ENCODE peak calls at places on chromosomes 2 and 18, in five cellular contexts. T, Z, B, J and N are unnamed samples.

GRCh38 chr2:25548587-25548986 is 124.8 kb downstream of the DTNB start:
- DNase-seq in T (no peak), Z (no peak), B (no peak), J (no peak), N (no peak)

GRCh38 chr2:26068602-26069298 is 34.9 kb downstream of the RAB10 start:
- DNase-seq in T (no peak), Z (peak; percentile 91), B (no peak), J (no peak), N (no peak)

GRCh38 chr2:232901711-232902578 is 31.9 kb downstream of the SNORC start:
- DNase-seq in T (no peak), Z (peak; percentile 87), B (no peak), J (no peak), N (no peak)

GRCh38 chr18:31294199-31294747 is 23.7 kb upstream of the DSG1 start:
- DNase-seq in T (no peak), Z (no peak), B (no peak), J (no peak), N (no peak)

GRCh38 chr2:232541195-232541960 is 1.9 kb downstream of the CHRNG start:
- DNase-seq in T (no peak), Z (no peak), B (peak; percentile 52), J (no peak), N (no peak)

GRCh38 chr2:25294573-25295462 is 46.9 kb downstream of the DNMT3A start:
- DNase-seq in T (peak; percentile 93), Z (no peak), B (peak; percentile 89), J (peak; percentile 94), N (peak; percentile 83)

GRCh38 chr2:116094196-116094595 is 1651.8 kb downstream of the DPP10 start:
- DNase-seq in T (no peak), Z (no peak), B (no peak), J (no peak), N (no peak)

GRCh38 chr2:213545481-213545880 is 261.2 kb downstream of the SPAG16 start:
- DNase-seq in T (no peak), Z (no peak), B (no peak), J (no peak), N (no peak)

GRCh38 chr2:106575955-106576354 is 88.8 kb downstream of the CD8B2 start:
- DNase-seq in T (peak; percentile 63), Z (peak; percentile 65), B (no peak), J (peak; percentile 83), N (peak; percentile 41)

GRCh38 chr2:98897746-98898145 is 38.3 kb downstream of the CRACDL start:
- DNase-seq in T (no peak), Z (no peak), B (peak; percentile 16), J (no peak), N (no peak)

GRCh38 chr2:27771202-27771547 is 344 bp upstream of the MRPL33 start:
- DNase-seq in T (no peak), Z (no peak), B (no peak), J (no peak), N (no peak)

GRCh38 chr2:40105593-40105992 is 326.5 kb upstream of the THUMPD2 start:
- DNase-seq in T (no peak), Z (peak; percentile 88), B (no peak), J (no peak), N (no peak)

GRCh38 chr2:237156131-237156856 is 70.6 kb downstream of the COPS8 start:
- DNase-seq in T (peak; percentile 83), Z (peak; percentile 92), B (no peak), J (peak; percentile 88), N (peak; percentile 66)

GRCh38 chr2:239316562-239317465 is 84.0 kb downstream of the HDAC4 start:
- DNase-seq in T (peak; percentile 75), Z (peak; percentile 52), B (no peak), J (peak; percentile 92), N (peak; percentile 80)

GRCh38 chr18:48314694-48315093 is 94.5 kb downstream of the ZBTB7C start:
- DNase-seq in T (no peak), Z (no peak), B (no peak), J (no peak), N (no peak)
- H3K4me3 ChIP-seq in T (no peak overlapping the region), Z (no peak overlapping the region), B (no peak overlapping the region), J (no peak overlapping the region), N (no peak overlapping the region)

DNA sequence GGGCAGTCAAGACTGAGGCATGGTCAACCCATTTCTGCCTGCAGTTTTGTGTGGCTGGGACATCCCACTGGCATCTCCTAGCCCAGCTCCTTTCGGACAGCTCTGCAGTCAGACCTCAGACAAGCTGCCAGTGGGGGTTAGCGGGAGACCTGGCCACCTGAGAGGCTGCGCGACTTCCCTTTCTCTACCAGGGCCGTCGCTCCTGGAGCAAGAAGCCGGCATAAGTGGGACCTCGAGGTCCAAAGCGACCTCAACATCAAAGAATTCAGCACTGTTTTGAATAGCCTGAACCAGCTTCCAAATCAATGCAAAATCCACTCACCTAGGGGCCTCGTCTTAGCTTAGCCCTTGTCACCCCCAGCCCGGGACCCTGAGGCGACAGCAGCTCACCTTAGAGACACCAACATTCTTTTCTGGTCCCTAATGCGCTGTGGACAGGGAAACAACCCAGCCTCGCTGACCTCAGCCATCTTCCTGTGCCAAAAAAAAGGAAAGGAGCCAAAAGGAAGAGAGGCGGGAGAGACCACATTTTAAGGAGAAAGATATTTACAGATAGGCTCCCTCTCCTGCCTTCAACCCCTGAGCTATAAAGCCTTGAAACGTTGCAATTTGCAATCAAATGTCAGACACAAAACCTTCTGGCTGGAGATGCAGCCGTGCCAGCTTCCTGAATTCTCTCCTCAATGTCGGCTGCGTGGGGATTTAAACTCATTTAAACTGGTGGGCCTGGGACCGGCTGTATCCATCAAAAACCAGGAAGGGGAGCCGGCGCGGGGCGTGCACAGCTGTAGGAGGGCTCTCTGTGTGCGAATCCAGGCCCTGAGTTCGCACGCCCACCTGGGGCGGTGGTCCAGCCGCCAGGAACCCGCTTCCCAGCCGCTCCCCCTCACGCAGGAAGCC is 81.1 kb downstream of the GFPT1 start:
- DNase-seq in T (peak; percentile 77), Z (no peak), B (peak; percentile 66), J (peak; percentile 79), N (peak; percentile 45)
- H3K4me3 ChIP-seq in T (peak overlapping the region; percentile 49), Z (peak overlapping the region; percentile 66), B (peak overlapping the region; percentile 62), J (peak overlapping the region; percentile 60), N (peak overlapping the region; percentile 70)

DNA sequence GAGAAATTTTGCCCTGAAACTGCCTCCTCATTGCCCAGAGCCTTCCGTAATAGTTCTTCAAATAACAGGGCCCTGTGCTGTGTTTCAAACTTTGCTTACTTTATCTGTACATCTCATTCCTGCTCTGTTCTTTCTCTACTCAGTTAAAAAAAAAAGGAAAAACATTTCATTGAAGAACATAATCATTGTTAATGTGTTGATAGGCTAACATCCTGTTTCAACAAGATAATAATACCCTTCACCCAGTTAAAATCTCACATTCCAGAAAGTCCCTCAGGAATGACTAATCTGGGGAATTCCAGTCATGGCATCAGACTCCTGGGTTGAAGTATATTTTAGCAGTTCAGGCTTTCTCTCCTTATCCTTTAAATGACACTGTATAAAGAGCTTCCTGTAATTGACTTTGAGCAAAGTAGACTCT is 45.6 kb upstream of the ITGAV start:
- DNase-seq in T (no peak), Z (peak; percentile 92), B (no peak), J (no peak), N (no peak)
- H3K4me3 ChIP-seq in T (no peak overlapping the region), Z (peak overlapping the region; percentile 22), B (no peak overlapping the region), J (no peak overlapping the region), N (no peak overlapping the region)

DNA sequence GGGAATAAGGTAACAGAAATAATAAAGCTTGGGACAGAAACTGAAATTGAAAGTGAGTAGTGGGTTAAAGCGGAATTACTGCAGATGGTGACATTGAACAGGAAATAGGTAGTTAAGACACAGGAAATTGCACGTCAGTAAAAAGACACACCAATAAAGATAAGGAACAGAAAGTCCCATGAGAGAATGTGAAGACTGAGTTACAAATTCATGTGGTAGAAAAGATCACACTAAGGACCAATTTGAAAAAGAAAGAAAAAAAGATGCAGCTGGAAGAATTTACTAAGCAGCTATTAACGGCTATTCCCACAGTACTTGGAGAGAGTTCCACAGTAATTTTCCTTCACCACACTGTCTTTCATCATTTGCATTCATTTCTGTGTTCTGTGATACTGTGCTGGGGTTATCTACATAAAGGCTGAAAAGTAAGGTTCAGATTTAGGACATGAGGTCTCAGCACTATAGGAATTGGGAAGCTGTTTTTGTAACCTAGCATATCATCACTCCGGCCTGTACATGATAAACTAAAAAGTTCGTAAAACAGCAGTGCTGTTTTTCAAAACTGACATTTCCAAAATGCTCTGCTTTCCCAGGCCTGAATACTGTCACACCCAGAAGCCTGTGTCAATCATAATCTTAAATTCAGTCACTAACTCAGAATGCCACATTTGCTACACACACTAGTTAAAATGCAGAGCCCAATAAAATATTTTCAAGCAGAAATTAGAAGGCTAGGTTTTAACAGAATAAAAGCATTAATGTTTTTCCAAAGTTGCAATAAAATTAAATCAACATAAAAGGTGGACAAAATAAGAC is 42.9 kb downstream of the SRBD1 start:
- DNase-seq in T (no peak), Z (peak; percentile 36), B (no peak), J (no peak), N (no peak)
- H3K4me3 ChIP-seq in T (no peak overlapping the region), Z (no peak overlapping the region), B (peak overlapping the region; percentile 32), J (peak overlapping the region; percentile 9), N (peak overlapping the region; percentile 21)

GRCh38 chr2:108982259-108982679 is 6.8 kb downstream of the EDAR start:
- DNase-seq in T (no peak), Z (no peak), B (no peak), J (no peak), N (no peak)

GRCh38 chr2:108981846-108982245 is 7.2 kb downstream of the EDAR start:
- DNase-seq in T (no peak), Z (no peak), B (no peak), J (no peak), N (no peak)

GRCh38 chr2:108983610-108984009 is 5.4 kb downstream of the EDAR start:
- DNase-seq in T (no peak), Z (no peak), B (no peak), J (no peak), N (no peak)

GRCh38 chr2:108978709-108979111 is 10.3 kb downstream of the EDAR start:
- DNase-seq in T (no peak), Z (no peak), B (no peak), J (no peak), N (no peak)

DNA sequence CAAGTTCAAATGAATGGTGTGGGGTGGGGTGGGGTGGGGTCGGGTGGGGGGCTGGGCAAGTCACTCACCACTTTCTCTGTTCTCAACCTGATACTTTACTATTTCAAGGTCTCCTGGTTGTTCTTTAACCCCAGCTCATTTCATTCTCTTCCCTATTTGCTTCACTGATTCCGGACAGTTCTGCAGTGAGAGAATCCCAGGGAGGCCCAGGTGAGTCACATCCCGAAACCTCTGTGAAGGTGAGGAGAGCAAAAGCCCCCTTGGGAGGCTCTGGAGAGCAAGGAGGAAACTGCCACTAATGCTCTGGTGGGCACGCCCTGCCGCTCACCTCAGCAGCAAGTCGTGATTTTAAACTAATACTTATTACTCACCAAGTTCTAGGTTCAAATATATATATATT is 8.9 kb downstream of the EDAR start:
- DNase-seq in T (no peak), Z (no peak), B (no peak), J (no peak), N (no peak)
- H3K4me3 ChIP-seq in T (no peak overlapping the region), Z (no peak overlapping the region), B (no peak overlapping the region), J (no peak overlapping the region), N (no peak overlapping the region)

GRCh38 chr2:149540138-149540537 is 47.4 kb downstream of the MMADHC start:
- DNase-seq in T (no peak), Z (no peak), B (no peak), J (no peak), N (no peak)

GRCh38 chr2:149543845-149544244 is 43.7 kb downstream of the MMADHC start:
- DNase-seq in T (no peak), Z (no peak), B (no peak), J (no peak), N (no peak)

GRCh38 chr2:149544692-149545091 is 42.9 kb downstream of the MMADHC start:
- DNase-seq in T (no peak), Z (no peak), B (no peak), J (no peak), N (no peak)
- H3K4me3 ChIP-seq in T (no peak overlapping the region), Z (no peak overlapping the region), B (peak overlapping the region; percentile 14), J (no peak overlapping the region), N (no peak overlapping the region)